ENCODE peak calls at places on chromosomes 3 and 15, in seven cellular contexts. B, I, G, E, R, U and P are unnamed samples.

GRCh38 chr3:51539291-51539891 is 872 bp downstream of the RAD54L2 start:
- DNase-seq in B (peak), I (peak), G (peak), E (peak), R (peak), U (peak), P (peak)

GRCh38 chr3:7720649-7721048 is 781.0 kb upstream of the LMCD1 start:
- DNase-seq in B (no peak), I (no peak), G (no peak), E (no peak), R (no peak), U (no peak), P (no peak)

GRCh38 chr3:134034005-134034785 is 4.5 kb upstream of the SLCO2A1 start:
- DNase-seq in B (no peak), I (no peak), G (peak), E (no peak), R (peak), U (no peak), P (no peak)

GRCh38 chr3:72318504-72319201 is 529.6 kb downstream of the SHQ1 start:
- DNase-seq in B (no peak), I (no peak), G (peak), E (peak), R (no peak), U (peak), P (no peak)

GRCh38 chr3:111594205-111594604 is 941 bp downstream of the ZBED2 start:
- DNase-seq in B (no peak), I (no peak), G (peak), E (peak), R (no peak), U (peak), P (peak)

GRCh38 chr15:73593278-73594074 is 39.7 kb downstream of the NPTN start:
- DNase-seq in B (no peak), I (no peak), G (peak), E (peak), R (no peak), U (no peak), P (no peak)

GRCh38 chr3:40468018-40468417 is 8.9 kb upstream of the ZNF619 start:
- DNase-seq in B (no peak), I (no peak), G (no peak), E (no peak), R (no peak), U (no peak), P (no peak)

GRCh38 chr3:195154793-195155535 is 116.0 kb downstream of the XXYLT1 start:
- DNase-seq in B (no peak), I (no peak), G (peak), E (peak), R (no peak), U (no peak), P (peak)

GRCh38 chr15:69919816-69920215 is 177.9 kb downstream of the TLE3 start:
- DNase-seq in B (peak), I (peak), G (no peak), E (no peak), R (no peak), U (no peak), P (peak)

GRCh38 chr3:59816312-59816711 is 766.5 kb upstream of the CFAP20DC start:
- DNase-seq in B (no peak), I (no peak), G (no peak), E (no peak), R (no peak), U (no peak), P (peak)

GRCh38 chr3:31968391-31968926 is 12.6 kb downstream of the OSBPL10 start:
- DNase-seq in B (no peak), I (no peak), G (peak), E (peak), R (no peak), U (no peak), P (no peak)

GRCh38 chr15:69080203-69080957 is 65.9 kb downstream of the NOX5 start:
- DNase-seq in B (peak), I (no peak), G (no peak), E (no peak), R (no peak), U (peak), P (peak)

GRCh38 chr3:99699841-99700240 is 61.4 kb downstream of the COL8A1 start:
- DNase-seq in B (no peak), I (no peak), G (peak), E (peak), R (no peak), U (peak), P (no peak)

GRCh38 chr3:47152578-47152977 is 11.3 kb downstream of the SETD2 start:
- DNase-seq in B (no peak), I (no peak), G (peak), E (no peak), R (peak), U (peak), P (peak)

GRCh38 chr15:71702496-71702895 is 107.9 kb upstream of the NR2E3 start:
- DNase-seq in B (no peak), I (no peak), G (no peak), E (no peak), R (no peak), U (no peak), P (no peak)

GRCh38 chr15:85473455-85473854 is 93.1 kb downstream of the AKAP13 start:
- DNase-seq in B (no peak), I (no peak), G (peak), E (peak), R (no peak), U (no peak), P (no peak)

GRCh38 chr3:127159547-127159946 is 33.4 kb upstream of the PRR23E start:
- DNase-seq in B (no peak), I (peak), G (no peak), E (no peak), R (no peak), U (no peak), P (no peak)

GRCh38 chr3:172249039-172249438 is 199.2 kb downstream of the GHSR start:
- DNase-seq in B (no peak), I (no peak), G (peak), E (peak), R (no peak), U (no peak), P (no peak)

GRCh38 chr3:141646760-141647561 is 91.1 kb upstream of the RNF7 start:
- DNase-seq in B (peak), I (peak), G (peak), E (peak), R (no peak), U (peak), P (peak)

GRCh38 chr3:192060160-192060783 is 599.3 kb downstream of the PYDC2 start:
- DNase-seq in B (no peak), I (peak), G (no peak), E (no peak), R (no peak), U (no peak), P (no peak)

GRCh38 chr3:108970561-108970960 is 16.9 kb upstream of the GUCA1C start:
- DNase-seq in B (no peak), I (no peak), G (no peak), E (no peak), R (no peak), U (no peak), P (no peak)

GRCh38 chr3:49469037-49469875 is 811 bp upstream of the DAG1 start:
- DNase-seq in B (peak), I (no peak), G (peak), E (peak), R (peak), U (peak), P (peak)

GRCh38 chr3:123758081-123758564 is 126.0 kb downstream of the MYLK start:
- DNase-seq in B (no peak), I (peak), G (peak), E (peak), R (peak), U (no peak), P (no peak)

GRCh38 chr15:73964736-73965093 is 27.4 kb downstream of the STOML1 start:
- DNase-seq in B (peak), I (peak), G (peak), E (peak), R (peak), U (peak), P (peak)

GRCh38 chr3:130715616-130716015 is 31.0 kb downstream of the PIK3R4 start:
- DNase-seq in B (no peak), I (no peak), G (no peak), E (no peak), R (no peak), U (no peak), P (no peak)

GRCh38 chr3:130707914-130708601 is 38.6 kb downstream of the PIK3R4 start:
- DNase-seq in B (no peak), I (no peak), G (no peak), E (no peak), R (no peak), U (no peak), P (no peak)

GRCh38 chr3:130709671-130710070 is 37.0 kb downstream of the PIK3R4 start:
- DNase-seq in B (no peak), I (no peak), G (no peak), E (no peak), R (no peak), U (no peak), P (no peak)

GRCh38 chr3:130712718-130713423 is 33.8 kb downstream of the PIK3R4 start:
- DNase-seq in B (no peak), I (no peak), G (peak), E (no peak), R (no peak), U (no peak), P (no peak)

GRCh38 chr3:130711885-130712284 is 34.7 kb downstream of the PIK3R4 start:
- DNase-seq in B (no peak), I (no peak), G (peak), E (no peak), R (no peak), U (no peak), P (no peak)
- H3K23ac ChIP-seq in B (no peak), I (no peak), G (no peak), E (no peak), R (no peak), U (no peak), P (no peak)

DNA sequence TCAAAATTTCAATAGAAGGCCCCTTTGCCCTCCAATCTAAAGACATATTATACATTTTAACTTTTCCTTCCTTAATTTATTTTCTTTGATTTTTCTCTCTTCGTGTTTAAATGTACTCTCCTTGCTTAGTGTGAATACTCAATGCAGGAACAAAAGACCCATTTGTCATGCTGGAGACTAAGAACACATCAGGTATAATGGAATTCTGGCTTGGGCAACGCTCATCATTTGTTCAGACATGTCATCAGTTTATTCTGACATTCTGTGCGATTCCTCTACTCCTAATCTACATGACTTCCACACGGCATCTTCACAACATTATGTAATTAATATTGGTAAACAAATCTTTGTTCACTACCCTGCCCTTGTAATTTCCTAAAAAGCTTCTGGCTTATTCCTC is 136.6 kb upstream of the LRRN1 start:
- DNase-seq in B (no peak), I (no peak), G (no peak), E (no peak), R (no peak), U (no peak), P (no peak)
- H4K8ac ChIP-seq in B (no peak), I (no peak), G (no peak), E (no peak), R (no peak), U (no peak), P (no peak)

DNA sequence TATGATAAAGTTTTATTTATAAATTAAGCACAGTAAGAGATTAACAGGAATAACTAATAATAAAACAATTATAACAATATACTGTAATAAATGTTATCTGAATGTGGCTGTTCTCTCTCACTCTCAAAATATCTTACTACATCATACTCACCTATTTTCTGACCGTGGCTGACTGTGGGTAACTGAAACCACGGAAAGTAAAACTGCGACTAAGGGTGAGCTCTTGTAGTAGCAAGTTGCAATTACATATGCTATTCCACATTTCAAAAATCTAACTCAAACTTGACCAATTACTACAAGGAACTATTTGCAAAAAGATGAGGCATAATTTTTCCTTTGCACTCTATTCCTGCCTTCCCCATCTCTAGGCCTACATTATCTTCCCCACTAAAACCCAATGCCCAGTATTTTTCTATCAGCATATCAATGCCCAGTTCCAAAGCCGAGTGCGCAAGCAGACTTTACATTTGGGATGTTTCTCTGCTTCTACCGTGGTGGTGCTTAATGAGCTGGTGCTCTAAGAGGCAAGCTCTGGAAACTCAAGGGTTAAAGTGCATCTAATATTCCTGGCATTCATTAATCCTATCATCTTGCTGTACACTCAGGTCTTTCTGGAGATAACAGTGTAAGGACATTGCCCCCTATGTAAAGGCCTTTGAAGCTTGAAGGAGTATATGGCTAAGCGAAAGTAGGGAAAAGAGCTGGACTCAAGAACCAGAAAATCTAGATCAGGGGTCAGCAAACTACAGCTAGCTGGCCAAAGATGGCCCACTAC is 6.7 kb downstream of the PCYT1A start:
- DNase-seq in B (no peak), I (no peak), G (no peak), E (no peak), R (no peak), U (no peak), P (no peak)
- H3K23ac ChIP-seq in B (no peak), I (no peak), G (no peak), E (no peak), R (no peak), U (peak), P (no peak)

GRCh38 chr3:12964713-12965612 is 108.3 kb downstream of the IQSEC1 start:
- DNase-seq in B (no peak), I (no peak), G (no peak), E (no peak), R (no peak), U (no peak), P (no peak)
- H4K8ac ChIP-seq in B (no peak), I (no peak), G (no peak), E (no peak), R (no peak), U (no peak), P (no peak)

GRCh38 chr3:69122398-69122797 is at the start of gene LMOD3:
- DNase-seq in B (no peak), I (no peak), G (no peak), E (peak), R (no peak), U (no peak), P (no peak)

GRCh38 chr3:69119681-69120080 is 2.7 kb downstream of the LMOD3 start:
- DNase-seq in B (no peak), I (no peak), G (no peak), E (no peak), R (no peak), U (no peak), P (no peak)

GRCh38 chr3:69120879-69121464 is 1.4 kb downstream of the LMOD3 start:
- DNase-seq in B (peak), I (peak), G (peak), E (peak), R (peak), U (peak), P (peak)

GRCh38 chr3:69121950-69122349 is 445 bp downstream of the LMOD3 start:
- DNase-seq in B (no peak), I (no peak), G (no peak), E (peak), R (no peak), U (no peak), P (no peak)

DNA sequence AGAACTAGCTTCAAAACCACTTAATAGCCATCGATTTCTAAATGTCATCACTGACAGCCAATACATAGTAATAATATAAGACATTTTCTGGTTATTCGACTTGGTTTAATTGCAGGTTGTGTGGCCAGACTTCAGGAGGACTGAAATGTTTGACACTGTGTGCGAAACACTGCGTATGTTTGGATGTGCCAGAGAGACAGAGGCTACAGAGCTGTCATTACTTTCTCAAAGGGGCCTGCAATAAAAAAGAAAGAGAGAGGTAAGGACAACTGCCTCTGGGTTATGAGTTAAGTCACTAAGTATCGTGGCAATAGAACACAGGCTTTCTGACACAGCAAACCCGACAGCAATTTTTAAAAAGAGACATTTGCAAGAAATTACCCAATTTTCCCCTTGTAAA is 882 bp downstream of the LMOD3 start:
- DNase-seq in B (no peak), I (no peak), G (no peak), E (no peak), R (no peak), U (no peak), P (no peak)
- H3K23ac ChIP-seq in B (no peak), I (no peak), G (no peak), E (no peak), R (no peak), U (no peak), P (no peak)

DNA sequence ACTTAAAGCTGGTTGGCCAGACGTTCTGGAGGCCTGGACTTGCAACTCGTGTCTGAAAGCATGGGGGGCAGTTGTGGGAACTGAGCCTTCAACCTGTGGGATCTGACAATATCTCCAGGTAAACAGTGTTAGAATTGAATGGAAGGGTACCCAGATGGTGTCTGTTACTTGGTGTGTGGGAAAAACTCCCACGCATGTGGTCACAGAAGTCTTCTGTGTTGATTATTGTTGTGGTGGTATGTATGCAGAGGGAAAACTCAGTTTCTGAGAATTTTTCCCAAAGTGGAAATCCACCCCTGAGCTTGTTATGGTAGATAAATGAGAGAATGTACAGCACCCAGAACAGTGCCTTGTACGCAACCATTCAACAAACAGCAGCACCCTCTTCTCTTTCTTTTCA is 238.1 kb upstream of the ICE2 start:
- DNase-seq in B (no peak), I (no peak), G (no peak), E (no peak), R (no peak), U (no peak), P (no peak)
- H4K8ac ChIP-seq in B (no peak), I (no peak), G (no peak), E (no peak), R (no peak), U (no peak), P (no peak)

DNA sequence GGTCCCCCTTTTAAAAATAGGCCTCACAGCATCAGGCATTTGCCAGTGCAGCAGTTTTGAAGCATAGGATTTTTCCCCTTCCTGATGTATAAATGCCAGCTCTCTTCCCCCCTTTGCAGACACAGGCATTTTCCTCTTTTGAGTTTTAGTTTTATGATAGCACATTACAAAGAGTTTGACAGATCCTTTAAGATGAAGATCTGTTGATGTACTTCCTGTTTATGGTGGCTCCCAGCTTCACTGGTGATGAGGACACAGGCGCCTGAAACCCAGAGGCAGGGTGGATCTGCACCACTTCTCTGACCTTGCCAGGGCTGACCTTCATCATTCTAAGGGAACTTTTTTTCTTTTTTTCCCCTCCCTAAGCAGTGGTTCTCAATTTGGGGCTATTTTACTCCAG is 243.4 kb downstream of the PTPRG start:
- DNase-seq in B (no peak), I (no peak), G (no peak), E (no peak), R (no peak), U (no peak), P (no peak)
- H3K23ac ChIP-seq in B (no peak), I (no peak), G (no peak), E (no peak), R (no peak), U (no peak), P (no peak)

GRCh38 chr3:38316356-38317185 is 30.0 kb upstream of the XYLB start:
- DNase-seq in B (no peak), I (no peak), G (no peak), E (no peak), R (peak), U (no peak), P (no peak)
- H4K8ac ChIP-seq in B (no peak), I (no peak), G (no peak), E (no peak), R (no peak), U (no peak), P (no peak)

GRCh38 chr15:28881170-28881569 is 4.6 kb upstream of the APBA2 start:
- DNase-seq in B (no peak), I (no peak), G (peak), E (peak), R (no peak), U (no peak), P (no peak)
- H3K23ac ChIP-seq in B (no peak), I (no peak), G (peak), E (no peak), R (no peak), U (no peak), P (no peak)